ENCODE peak calls at places on chromosome 15, in seven cellular contexts. D is activated CD8-positive, alpha-beta memory T cell treated with anti-CD3 and anti-CD28 coated beads for 48 hours; T is Peyer's patch; M is endothelial cell; O is activated CD4-positive, alpha-beta T cell treated with anti-CD3 and anti-CD28 coated beads for 4 hours; E is natural killer cell; B is stimulated activated CD4-positive, alpha-beta T cell treated with anti-CD3 and anti-CD28 coated beads, Interleukin-1b, Interleukin-23, amount 100 ng/mL, for 48 hours. F is an unnamed sample.

GRCh38 chr15:53811530-53811929 is 52.1 kb upstream of the WDR72 start:
- DNase-seq in D (no peak), T (no peak), M (no peak), O (no peak), E (no peak), B (no peak), F (no peak)

GRCh38 chr15:56919708-56920637 is 1.5 kb downstream of the TCF12 start:
- DNase-seq in D (peak), T (peak), M (peak), O (peak), E (no peak), B (peak), F (no peak)

GRCh38 chr15:48653216-48653615 is 7.7 kb upstream of the FBN1 start:
- DNase-seq in D (no peak), T (no peak), M (no peak), O (no peak), E (no peak), B (no peak), F (no peak)

GRCh38 chr15:80710635-80711553 is 15.8 kb downstream of the ABHD17C start:
- DNase-seq in D (peak), T (no peak), M (no peak), O (no peak), E (no peak), B (peak), F (no peak)

GRCh38 chr15:80059786-80060489 is 462 bp downstream of the ZFAND6 start:
- DNase-seq in D (peak), T (peak), M (peak), O (no peak), E (no peak), B (peak), F (no peak)

GRCh38 chr15:66400351-66400774 is 13.7 kb downstream of the MAP2K1 start:
- DNase-seq in D (no peak), T (no peak), M (no peak), O (no peak), E (no peak), B (no peak), F (no peak)

GRCh38 chr15:27747997-27748396 is 351.1 kb downstream of the OCA2 start:
- DNase-seq in D (no peak), T (no peak), M (no peak), O (no peak), E (no peak), B (no peak), F (no peak)

GRCh38 chr15:79167776-79168175 is 77.2 kb upstream of the RASGRF1 start:
- DNase-seq in D (no peak), T (no peak), M (no peak), O (no peak), E (no peak), B (no peak), F (peak)

GRCh38 chr15:40471105-40471777 is 457 bp downstream of the CHST14 start:
- DNase-seq in D (no peak), T (peak), M (peak), O (no peak), E (peak), B (no peak), F (no peak)

GRCh38 chr15:95850837-95851236 is 479.7 kb upstream of the NR2F2 start:
- DNase-seq in D (no peak), T (no peak), M (no peak), O (no peak), E (no peak), B (no peak), F (no peak)

GRCh38 chr15:101264911-101265641 is 12.2 kb downstream of the SELENOS start:
- DNase-seq in D (no peak), T (no peak), M (no peak), O (no peak), E (no peak), B (no peak), F (no peak)

GRCh38 chr15:72155021-72155621 is 36.9 kb downstream of the SENP8 start:
- DNase-seq in D (no peak), T (no peak), M (no peak), O (no peak), E (no peak), B (no peak), F (no peak)

GRCh38 chr15:33795076-33795475 is 173.2 kb upstream of the CHRM5 start:
- DNase-seq in D (no peak), T (no peak), M (no peak), O (no peak), E (no peak), B (no peak), F (no peak)

GRCh38 chr15:75694241-75695182 is 18.1 kb downstream of the CSPG4 start:
- DNase-seq in D (no peak), T (peak), M (peak), O (no peak), E (no peak), B (no peak), F (no peak)

GRCh38 chr15:77836116-77836798 is 203.5 kb upstream of the LINGO1 start:
- DNase-seq in D (no peak), T (no peak), M (no peak), O (no peak), E (no peak), B (no peak), F (no peak)

GRCh38 chr15:31269961-31270575 is 56.6 kb upstream of the KLF13 start:
- DNase-seq in D (no peak), T (no peak), M (no peak), O (no peak), E (peak), B (no peak), F (peak)

GRCh38 chr15:27165590-27165989 is 194.6 kb downstream of the GABRG3 start:
- DNase-seq in D (no peak), T (no peak), M (no peak), O (no peak), E (no peak), B (no peak), F (no peak)

GRCh38 chr15:96494530-96494929 is 164.0 kb downstream of the NR2F2 start:
- DNase-seq in D (no peak), T (no peak), M (no peak), O (no peak), E (no peak), B (no peak), F (no peak)

GRCh38 chr15:59247364-59247763 is 40.7 kb downstream of the LDHAL6B start:
- DNase-seq in D (no peak), T (peak), M (peak), O (peak), E (peak), B (peak), F (no peak)

GRCh38 chr15:89675606-89676005 is 3.6 kb downstream of the PLIN1 start:
- DNase-seq in D (no peak), T (no peak), M (no peak), O (no peak), E (no peak), B (no peak), F (no peak)

GRCh38 chr15:84821501-84822021 is 4.4 kb downstream of the ALPK3 start:
- DNase-seq in D (no peak), T (no peak), M (peak), O (no peak), E (no peak), B (no peak), F (no peak)

GRCh38 chr15:53976844-53977392 is 1.3 kb upstream of the UNC13C start:
- DNase-seq in D (no peak), T (no peak), M (peak), O (no peak), E (no peak), B (no peak), F (no peak)

GRCh38 chr15:98873441-98874218 is 134.0 kb downstream of the PGPEP1L start:
- DNase-seq in D (no peak), T (no peak), M (no peak), O (no peak), E (no peak), B (no peak), F (no peak)

GRCh38 chr15:74792227-74793016 is 10.5 kb downstream of the CSK start:
- DNase-seq in D (no peak), T (peak), M (no peak), O (no peak), E (no peak), B (no peak), F (no peak)

GRCh38 chr15:38555686-38556334 is 8.8 kb downstream of the RASGRP1 start:
- DNase-seq in D (no peak), T (no peak), M (no peak), O (peak), E (no peak), B (no peak), F (no peak)

GRCh38 chr15:67331676-67332075 is 77.1 kb downstream of the IQCH start:
- DNase-seq in D (no peak), T (no peak), M (no peak), O (no peak), E (no peak), B (no peak), F (no peak)

GRCh38 chr15:77042955-77043920 is 27.7 kb downstream of the TSPAN3 start:
- DNase-seq in D (no peak), T (no peak), M (no peak), O (no peak), E (no peak), B (no peak), F (no peak)

GRCh38 chr15:23497710-23498111 is 50.7 kb upstream of the GOLGA6L2 start:
- DNase-seq in D (no peak), T (no peak), M (peak), O (no peak), E (no peak), B (no peak), F (no peak)

GRCh38 chr15:89500397-89501270 is 4.3 kb upstream of the RHCG start:
- DNase-seq in D (no peak), T (no peak), M (no peak), O (no peak), E (no peak), B (no peak), F (no peak)

GRCh38 chr15:31272558-31273257 is 53.9 kb upstream of the KLF13 start:
- DNase-seq in D (no peak), T (peak), M (no peak), O (no peak), E (peak), B (no peak), F (peak)

GRCh38 chr15:29021901-29022300 is 136.1 kb downstream of the APBA2 start:
- DNase-seq in D (no peak), T (no peak), M (no peak), O (no peak), E (no peak), B (no peak), F (no peak)

GRCh38 chr15:69576035-69576526 is 123.5 kb downstream of the RPLP1 start:
- DNase-seq in D (no peak), T (peak), M (peak), O (peak), E (peak), B (peak), F (no peak)

GRCh38 chr15:29522373-29523276 is 253.0 kb upstream of the NSMCE3 start:
- DNase-seq in D (no peak), T (no peak), M (no peak), O (no peak), E (no peak), B (no peak), F (no peak)

GRCh38 chr15:35126236-35126635 is 41.1 kb upstream of the NANOGP8 start:
- DNase-seq in D (no peak), T (no peak), M (no peak), O (no peak), E (no peak), B (no peak), F (no peak)

GRCh38 chr15:100889359-100890058 is 9.9 kb downstream of the ALDH1A3 start:
- DNase-seq in D (no peak), T (no peak), M (no peak), O (no peak), E (no peak), B (no peak), F (no peak)

GRCh38 chr15:90586948-90587347 is 57.2 kb downstream of the CRTC3 start:
- DNase-seq in D (no peak), T (no peak), M (no peak), O (no peak), E (no peak), B (no peak), F (no peak)